ENCODE peak calls at places on chromosome 16, in six cellular contexts. R is GM12878, X is endothelial cell of umbilical vein, M is fibroblast of lung, U is cardiac muscle cell, F is transverse colon. Q is an unnamed sample.

GRCh38 chr16:69179255-69180010 is 7.5 kb upstream of the SNTB2 start:
- DNase-seq in X (peak; percentile 89), U (peak; percentile 9), F (peak; percentile 83), M (peak; percentile 99), R (no peak), Q (peak; percentile 71)

GRCh38 chr16:87661561-87661960 is 59.3 kb downstream of the JPH3 start:
- DNase-seq in X (peak; percentile 43), F (peak; percentile 18), M (peak; percentile 41), U (peak; percentile 80), R (no peak), Q (peak; percentile 40)

GRCh38 chr16:82735696-82736095 is 108.9 kb downstream of the CDH13 start:
- DNase-seq in U (peak; percentile 82), F (no peak), M (peak; percentile 13), X (no peak), R (no peak), Q (no peak)

GRCh38 chr16:12145918-12146317 is 169.4 kb downstream of the SNX29 start:
- DNase-seq in F (no peak), M (no peak), X (no peak), R (no peak), U (no peak), Q (no peak)

GRCh38 chr16:88421871-88422433 is 31.1 kb upstream of the ZFPM1 start:
- DNase-seq in X (no peak), F (no peak), U (no peak), R (no peak), M (no peak), Q (no peak)

GRCh38 chr16:78323315-78323714 is 223.9 kb downstream of the WWOX start:
- DNase-seq in F (no peak), R (no peak), X (no peak), M (no peak), U (no peak), Q (no peak)

GRCh38 chr16:49121636-49122035 is 160.0 kb downstream of the CBLN1 start:
- DNase-seq in R (no peak), M (no peak), U (no peak), F (no peak), X (no peak), Q (no peak)

GRCh38 chr16:85604145-85604705 is 8.9 kb upstream of the GSE1 start:
- DNase-seq in F (no peak), U (no peak), X (no peak), M (no peak), R (no peak), Q (no peak)

GRCh38 chr16:19102187-19102872 is 11.4 kb upstream of the ITPRIPL2 start:
- DNase-seq in X (no peak), F (no peak), R (no peak), M (no peak), U (no peak), Q (no peak)

GRCh38 chr16:50683689-50684374 is 2.7 kb upstream of the SNX20 start:
- DNase-seq in F (peak; percentile 69), R (peak; percentile 87), M (no peak), U (no peak), X (no peak), Q (peak; percentile 46)

GRCh38 chr16:69217433-69217832 is 30.5 kb downstream of the SNTB2 start:
- DNase-seq in U (no peak), X (peak; percentile 87), F (no peak), M (peak; percentile 80), R (no peak), Q (no peak)

GRCh38 chr16:27798241-27798640 is 248.3 kb downstream of the KATNIP start:
- DNase-seq in F (no peak), X (no peak), M (no peak), U (no peak), R (no peak), Q (no peak)

GRCh38 chr16:22291860-22292692 is 5.1 kb upstream of the POLR3E start:
- DNase-seq in F (no peak), U (no peak), M (peak; percentile 75), R (no peak), X (no peak), Q (no peak)

GRCh38 chr16:3609895-3610697 is 1.3 kb downstream of the SLX4 start:
- DNase-seq in R (no peak), U (no peak), F (no peak), X (no peak), M (no peak), Q (no peak)

GRCh38 chr16:84048871-84049270 is 6.3 kb upstream of the SLC38A8 start:
- DNase-seq in R (no peak), F (no peak), M (no peak), X (no peak), U (no peak), Q (peak; percentile 30)

GRCh38 chr16:85865-86264 is 7.8 kb downstream of the MPG start:
- DNase-seq in X (no peak), F (no peak), M (no peak), R (no peak), U (no peak), Q (no peak)

GRCh38 chr16:85453-85782 is 7.4 kb downstream of the MPG start:
- DNase-seq in R (no peak), X (no peak), U (no peak), M (no peak), F (no peak), Q (no peak)

GRCh38 chr16:83781-84615 is 6.0 kb downstream of the MPG start:
- DNase-seq in R (no peak), X (peak; percentile 64), M (peak; percentile 33), F (no peak), U (no peak), Q (no peak)

GRCh38 chr16:86483-86952 is 8.5 kb downstream of the MPG start:
- DNase-seq in U (no peak), F (no peak), R (no peak), M (no peak), X (no peak), Q (no peak)

DNA sequence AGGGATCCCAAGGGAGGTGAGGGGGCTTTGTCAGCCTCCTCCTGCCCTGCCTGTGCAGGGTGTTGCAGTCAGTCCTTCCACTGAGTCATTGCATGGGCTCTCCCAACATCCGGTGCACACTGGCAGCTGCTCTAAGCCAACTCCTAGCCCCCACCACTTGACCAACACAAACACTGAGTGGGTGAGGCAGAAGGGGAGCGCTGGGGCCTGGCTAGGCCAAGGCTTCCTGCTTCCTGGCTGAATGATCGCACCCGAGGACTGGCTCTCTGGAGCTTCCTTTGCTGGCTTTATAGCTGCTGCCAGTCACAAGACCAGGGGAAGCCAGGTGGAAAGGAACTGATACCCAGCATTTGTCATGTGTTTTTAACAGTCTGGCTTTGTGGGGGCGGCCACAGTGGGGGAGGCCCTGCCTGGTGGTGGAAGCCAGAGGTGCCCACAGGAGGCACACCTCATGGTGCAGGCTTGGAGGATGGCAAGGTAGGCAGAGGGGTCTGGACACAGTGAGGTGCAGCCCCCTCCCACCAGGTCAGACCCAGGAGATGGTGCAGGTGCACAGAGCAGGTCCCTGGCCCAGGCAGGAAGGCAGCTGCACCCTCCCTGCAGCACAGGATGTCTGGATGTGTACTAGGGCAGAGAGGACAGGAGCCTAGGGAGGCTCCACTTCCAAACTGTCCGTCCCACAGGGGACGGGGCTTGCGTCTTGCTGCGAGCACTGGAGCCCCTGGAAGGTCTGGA is 6.9 kb downstream of the MPG start:
- DNase-seq in M (peak; percentile 91), X (peak; percentile 97), R (peak; percentile 65), F (peak; percentile 34), U (no peak), Q (no peak)
- H3K4me1 ChIP-seq in M (peaks cover 29% of the 10 kb centered on the region), X (peaks cover 33% of the 10 kb centered on the region), R (peaks cover 17% of the 10 kb centered on the region), F (peaks cover 20% of the 10 kb centered on the region), U (no peaks in the 10 kb centered on the region), Q (peaks cover 11% of the 10 kb centered on the region)

DNA sequence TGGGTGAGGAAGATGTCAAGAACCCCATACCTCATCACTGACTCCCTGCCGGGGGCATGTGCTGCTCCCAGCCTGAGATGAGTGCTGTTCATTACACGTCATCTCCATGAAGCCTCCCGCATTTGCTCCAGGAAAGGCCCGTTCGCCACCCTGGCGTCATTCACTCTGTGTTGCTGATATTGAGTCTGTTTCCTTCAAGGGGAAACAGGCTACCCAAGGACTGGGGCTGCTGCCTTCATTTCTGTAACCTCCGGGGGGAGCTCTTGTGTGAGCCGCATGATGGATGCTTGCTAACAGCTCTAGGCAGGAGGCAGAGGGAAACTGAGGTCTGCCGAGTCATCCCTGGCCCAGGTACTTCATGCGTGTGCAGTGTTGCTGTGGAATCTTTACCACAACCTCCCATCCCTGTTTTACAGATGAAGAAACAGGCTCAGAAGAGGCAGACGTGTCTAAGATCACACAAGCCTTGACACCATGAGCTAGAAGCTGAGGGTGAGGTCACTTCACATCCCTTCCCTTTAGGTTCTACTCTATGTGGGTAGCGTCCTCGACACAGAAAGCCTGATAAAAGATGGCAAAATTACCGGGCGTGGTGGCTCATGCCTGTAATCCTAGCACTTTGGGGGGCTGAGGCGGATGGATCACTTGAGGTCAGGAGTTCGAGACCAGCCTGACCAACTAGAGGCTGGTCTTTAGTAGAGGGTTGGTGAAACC is 3.5 kb upstream of the ARMC5 start:
- DNase-seq in M (no peak), R (no peak), F (no peak), X (peak; percentile 24), U (peak; percentile 37), Q (no peak)
- TF ChIP-seq CTCF in M (peak; percentile 26), R (peak; percentile 60), F (no peak), X (peak; percentile 27), U (peak; percentile 52), Q (peak; percentile 9)

GRCh38 chr16:57616241-57616640 is 12.2 kb upstream of the ADGRG1 start:
- DNase-seq in M (no peak), X (no peak), R (no peak), F (no peak), U (no peak), Q (no peak)

GRCh38 chr16:57619133-57619605 is 9.3 kb upstream of the ADGRG1 start:
- DNase-seq in R (no peak), U (no peak), M (no peak), X (no peak), F (no peak), Q (no peak)

GRCh38 chr16:57616871-57617270 is 11.6 kb upstream of the ADGRG1 start:
- DNase-seq in X (no peak), R (no peak), M (no peak), F (no peak), U (no peak), Q (no peak)

GRCh38 chr16:57618306-57619132 is 9.9 kb upstream of the ADGRG1 start:
- DNase-seq in X (no peak), U (peak; percentile 54), M (no peak), F (no peak), R (no peak), Q (no peak)

GRCh38 chr16:57617604-57618111 is 10.8 kb upstream of the ADGRG1 start:
- DNase-seq in M (no peak), X (no peak), U (no peak), R (no peak), F (no peak), Q (no peak)
- H3K4me1 ChIP-seq in M (no peaks in the 10 kb centered on the region), X (no peaks in the 10 kb centered on the region), U (peaks cover 4% of the 10 kb centered on the region), R (no peaks in the 10 kb centered on the region), F (peaks cover 28% of the 10 kb centered on the region), Q (peaks cover 19% of the 10 kb centered on the region)

DNA sequence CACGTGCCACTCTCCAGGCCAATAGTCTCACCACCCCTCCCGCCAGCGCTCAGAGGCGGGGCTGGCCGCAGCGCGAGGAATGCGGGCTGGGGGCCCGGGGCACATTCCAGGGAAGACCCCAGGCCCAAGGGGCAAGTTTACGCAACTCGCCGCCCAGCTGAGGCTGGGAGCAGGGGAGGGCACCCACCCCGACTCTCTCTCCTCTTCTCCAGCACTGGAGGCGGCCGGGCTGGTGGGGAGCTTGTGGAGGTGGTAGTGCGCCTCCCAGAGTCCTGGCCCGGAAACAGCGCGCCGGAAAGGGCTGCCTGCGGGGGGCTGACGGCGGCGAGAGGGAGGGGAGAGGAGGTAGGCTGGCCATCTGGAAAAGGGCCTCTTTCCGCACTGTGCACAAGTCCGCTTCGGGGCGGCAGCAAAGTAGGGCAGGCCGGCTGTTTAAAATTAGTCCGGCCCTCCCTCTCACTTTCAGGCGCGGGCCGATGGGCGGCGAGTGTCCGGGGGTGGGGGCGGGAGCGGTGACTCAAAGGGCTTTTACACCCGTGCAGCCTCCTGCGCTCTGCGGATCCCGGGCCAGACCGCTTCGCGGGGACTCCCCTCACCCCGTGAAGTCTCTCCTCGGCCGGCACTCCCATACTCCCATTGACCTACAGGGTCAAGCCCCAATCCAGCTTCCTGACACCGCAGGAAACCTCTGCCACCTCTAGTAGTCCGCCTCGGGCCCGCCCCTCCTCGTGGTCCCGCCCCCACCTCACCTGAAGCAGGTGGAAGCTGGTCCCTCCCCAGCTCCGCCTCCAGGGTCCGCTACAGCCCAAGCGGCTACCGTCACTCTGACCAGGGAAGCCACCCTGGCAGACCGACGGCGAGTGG is 968 bp downstream of the FHOD1 start:
- DNase-seq in X (peak; percentile 82), M (peak; percentile 88), F (peak; percentile 94), U (peak; percentile 89), R (no peak), Q (peak; percentile 95)
- TF ChIP-seq CTCF in X (peak; percentile 21), M (peak; percentile 38), F (peak; percentile 26), U (peak; percentile 58), R (peak; percentile 59), Q (no peak)

Q was measured in mucosa of descending colon.